ENCODE peak calls at places on chromosomes 16 and 17, in eight cellular contexts. One of them, this sample, is unnamed.

GRCh38 chr17:56680676-56681075 is 87.2 kb downstream of the NOG start:
- DNase-seq in left lung: no peak
- DNase-seq in CD4-positive, CD25-positive, alpha-beta regulatory T cell: no peak
- DNase-seq in HTR-8/SVneo: no peak
- DNase-seq in Calu3: no peak
- DNase-seq in left cardiac atrium: no peak
- DNase-seq in activated CD4-positive, alpha-beta T cell treated with anti-CD3 and anti-CD28 coated beads, Interleukin-2, amount 50 U/mL, for 24 hours: no peak
- DNase-seq in esophagus squamous epithelium: no peak
- DNase-seq in this sample: no peak

GRCh38 chr17:39963826-39964225 is 1.0 kb downstream of the GSDMA start:
- DNase-seq in left lung: no peak
- DNase-seq in CD4-positive, CD25-positive, alpha-beta regulatory T cell: peak
- DNase-seq in HTR-8/SVneo: no peak
- DNase-seq in Calu3: peak
- DNase-seq in left cardiac atrium: no peak
- DNase-seq in activated CD4-positive, alpha-beta T cell treated with anti-CD3 and anti-CD28 coated beads, Interleukin-2, amount 50 U/mL, for 24 hours: no peak
- DNase-seq in esophagus squamous epithelium: no peak
- DNase-seq in this sample: no peak

GRCh38 chr16:68473358-68474064 is 25.2 kb upstream of the SMPD3 start:
- DNase-seq in left lung: peak
- DNase-seq in CD4-positive, CD25-positive, alpha-beta regulatory T cell: no peak
- DNase-seq in HTR-8/SVneo: no peak
- DNase-seq in Calu3: no peak
- DNase-seq in left cardiac atrium: no peak
- DNase-seq in activated CD4-positive, alpha-beta T cell treated with anti-CD3 and anti-CD28 coated beads, Interleukin-2, amount 50 U/mL, for 24 hours: no peak
- DNase-seq in esophagus squamous epithelium: no peak
- DNase-seq in this sample: no peak

GRCh38 chr16:2853531-2854073 is 4.4 kb downstream of the PRSS22 start:
- DNase-seq in left lung: no peak
- DNase-seq in CD4-positive, CD25-positive, alpha-beta regulatory T cell: no peak
- DNase-seq in HTR-8/SVneo: no peak
- DNase-seq in Calu3: no peak
- DNase-seq in left cardiac atrium: no peak
- DNase-seq in activated CD4-positive, alpha-beta T cell treated with anti-CD3 and anti-CD28 coated beads, Interleukin-2, amount 50 U/mL, for 24 hours: no peak
- DNase-seq in esophagus squamous epithelium: no peak
- DNase-seq in this sample: no peak

GRCh38 chr17:2056221-2057129 is 1.6 kb downstream of the HIC1 start:
- DNase-seq in left lung: peak
- DNase-seq in CD4-positive, CD25-positive, alpha-beta regulatory T cell: peak
- DNase-seq in HTR-8/SVneo: no peak
- DNase-seq in Calu3: no peak
- DNase-seq in left cardiac atrium: no peak
- DNase-seq in activated CD4-positive, alpha-beta T cell treated with anti-CD3 and anti-CD28 coated beads, Interleukin-2, amount 50 U/mL, for 24 hours: no peak
- DNase-seq in esophagus squamous epithelium: no peak
- DNase-seq in this sample: no peak

GRCh38 chr17:19382581-19383444 is 4.2 kb downstream of the MFAP4 start:
- DNase-seq in left lung: peak
- DNase-seq in CD4-positive, CD25-positive, alpha-beta regulatory T cell: no peak
- DNase-seq in HTR-8/SVneo: no peak
- DNase-seq in Calu3: no peak
- DNase-seq in left cardiac atrium: peak
- DNase-seq in activated CD4-positive, alpha-beta T cell treated with anti-CD3 and anti-CD28 coated beads, Interleukin-2, amount 50 U/mL, for 24 hours: no peak
- DNase-seq in esophagus squamous epithelium: no peak
- DNase-seq in this sample: no peak

GRCh38 chr16:49563666-49564065 is 190.1 kb downstream of the C16orf78 start:
- DNase-seq in left lung: no peak
- DNase-seq in CD4-positive, CD25-positive, alpha-beta regulatory T cell: no peak
- DNase-seq in HTR-8/SVneo: no peak
- DNase-seq in Calu3: no peak
- DNase-seq in left cardiac atrium: no peak
- DNase-seq in activated CD4-positive, alpha-beta T cell treated with anti-CD3 and anti-CD28 coated beads, Interleukin-2, amount 50 U/mL, for 24 hours: no peak
- DNase-seq in esophagus squamous epithelium: no peak
- DNase-seq in this sample: no peak

GRCh38 chr16:17345043-17345442 is 125.7 kb downstream of the XYLT1 start:
- DNase-seq in left lung: no peak
- DNase-seq in CD4-positive, CD25-positive, alpha-beta regulatory T cell: peak
- DNase-seq in HTR-8/SVneo: no peak
- DNase-seq in Calu3: no peak
- DNase-seq in left cardiac atrium: peak
- DNase-seq in activated CD4-positive, alpha-beta T cell treated with anti-CD3 and anti-CD28 coated beads, Interleukin-2, amount 50 U/mL, for 24 hours: no peak
- DNase-seq in esophagus squamous epithelium: no peak
- DNase-seq in this sample: no peak

GRCh38 chr17:9924735-9925191 is 19.7 kb upstream of the RCVRN start:
- DNase-seq in left lung: no peak
- DNase-seq in CD4-positive, CD25-positive, alpha-beta regulatory T cell: peak
- DNase-seq in HTR-8/SVneo: peak
- DNase-seq in Calu3: peak
- DNase-seq in left cardiac atrium: no peak
- DNase-seq in activated CD4-positive, alpha-beta T cell treated with anti-CD3 and anti-CD28 coated beads, Interleukin-2, amount 50 U/mL, for 24 hours: no peak
- DNase-seq in esophagus squamous epithelium: no peak
- DNase-seq in this sample: peak

GRCh38 chr16:79593074-79593531 is 7.4 kb downstream of the MAF start:
- DNase-seq in left lung: no peak
- DNase-seq in CD4-positive, CD25-positive, alpha-beta regulatory T cell: no peak
- DNase-seq in HTR-8/SVneo: no peak
- DNase-seq in Calu3: no peak
- DNase-seq in left cardiac atrium: no peak
- DNase-seq in activated CD4-positive, alpha-beta T cell treated with anti-CD3 and anti-CD28 coated beads, Interleukin-2, amount 50 U/mL, for 24 hours: no peak
- DNase-seq in esophagus squamous epithelium: no peak
- DNase-seq in this sample: no peak

This sample was measured in WERI-Rb-1.